ENCODE peak calls at places on chromosomes 11 and 22, in four cellular contexts. E is HepG2, B is H1, U is SK-N-SH. I is an unnamed sample.

GRCh38 chr11:58787903-58788302 is 56.2 kb upstream of the GLYAT start:
- DNase-seq in E (no peak), B (no peak), U (no peak), I (no peak)

GRCh38 chr11:70176940-70177689 is 26.0 kb upstream of the FADD start:
- DNase-seq in E (peak; percentile 13), B (peak; percentile 27), U (peak; percentile 81), I (no peak)

GRCh38 chr11:99687320-99687719 is 666.6 kb downstream of the CNTN5 start:
- DNase-seq in E (no peak), B (no peak), U (no peak), I (no peak)

GRCh38 chr22:42389137-42389536 is 43.1 kb downstream of the NFAM1 start:
- DNase-seq in E (no peak), B (no peak), U (no peak), I (no peak)

GRCh38 chr11:59776210-59777066 is 21.3 kb downstream of the STX3 start:
- DNase-seq in E (peak; percentile 90), B (no peak), U (no peak), I (no peak)

GRCh38 chr11:9565822-9566560 is 7.5 kb upstream of the WEE1 start:
- DNase-seq in E (peak; percentile 99), B (peak; percentile 60), U (peak; percentile 16), I (peak; percentile 84)

GRCh38 chr11:21723681-21724080 is 469.2 kb upstream of the ANO5 start:
- DNase-seq in E (no peak), B (no peak), U (peak; percentile 4), I (no peak)

GRCh38 chr11:78831571-78831970 is 256.9 kb upstream of the NARS2 start:
- DNase-seq in E (no peak), B (no peak), U (no peak), I (no peak)

GRCh38 chr11:11020747-11021149 is 162.9 kb upstream of the ZBED5 start:
- DNase-seq in E (no peak), B (no peak), U (peak; percentile 34), I (no peak)

GRCh38 chr22:37199103-37199838 is 11.2 kb upstream of the C1QTNF6 start:
- DNase-seq in E (peak; percentile 93), B (peak; percentile 97), U (peak; percentile 97), I (peak; percentile 98)

GRCh38 chr22:29654420-29654819 is 51.0 kb downstream of the NF2 start:
- DNase-seq in E (no peak), B (no peak), U (peak; percentile 29), I (no peak)

GRCh38 chr11:20559523-20560300 is 39.7 kb upstream of the SLC6A5 start:
- DNase-seq in E (no peak), B (no peak), U (no peak), I (no peak)

DNA sequence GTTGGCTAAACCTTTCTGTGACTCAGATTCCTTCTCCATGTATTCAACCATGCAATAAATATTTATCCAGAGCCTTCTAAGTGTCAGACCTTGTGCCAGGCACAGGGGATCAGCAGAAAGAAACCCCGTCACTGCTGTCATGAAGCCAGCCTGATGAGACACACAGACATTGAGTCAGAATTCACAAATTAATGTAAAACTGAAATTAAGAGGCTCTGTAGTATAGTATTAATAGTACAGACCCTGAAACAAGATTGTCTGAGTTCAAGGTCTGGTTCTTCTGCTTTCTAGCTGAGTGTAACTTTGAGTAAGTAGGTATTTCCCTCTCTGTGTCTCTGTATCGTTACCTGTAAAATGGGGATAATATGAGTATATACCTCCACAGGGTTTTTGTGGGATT is 46.9 kb downstream of the ME3 start:
- DNase-seq in E (no peak), B (no peak), U (no peak), I (no peak)
- H3K4me1 ChIP-seq in E (no peaks in the 10 kb centered on the region), B (no peaks in the 10 kb centered on the region), U (peaks cover 5% of the 10 kb centered on the region), I (no peaks in the 10 kb centered on the region)

GRCh38 chr11:36566407-36567053 is 1.3 kb upstream of the RAG1 start:
- DNase-seq in E (no peak), B (no peak), U (no peak), I (no peak)

GRCh38 chr11:36564376-36565032 is 3.3 kb upstream of the RAG1 start:
- DNase-seq in E (peak; percentile 54), B (no peak), U (peak; percentile 70), I (peak; percentile 20)

GRCh38 chr11:36569095-36569494 is 1.3 kb downstream of the RAG1 start:
- DNase-seq in E (no peak), B (no peak), U (no peak), I (no peak)

GRCh38 chr11:36565033-36565610 is 2.7 kb upstream of the RAG1 start:
- DNase-seq in E (no peak), B (no peak), U (peak; percentile 57), I (no peak)

DNA sequence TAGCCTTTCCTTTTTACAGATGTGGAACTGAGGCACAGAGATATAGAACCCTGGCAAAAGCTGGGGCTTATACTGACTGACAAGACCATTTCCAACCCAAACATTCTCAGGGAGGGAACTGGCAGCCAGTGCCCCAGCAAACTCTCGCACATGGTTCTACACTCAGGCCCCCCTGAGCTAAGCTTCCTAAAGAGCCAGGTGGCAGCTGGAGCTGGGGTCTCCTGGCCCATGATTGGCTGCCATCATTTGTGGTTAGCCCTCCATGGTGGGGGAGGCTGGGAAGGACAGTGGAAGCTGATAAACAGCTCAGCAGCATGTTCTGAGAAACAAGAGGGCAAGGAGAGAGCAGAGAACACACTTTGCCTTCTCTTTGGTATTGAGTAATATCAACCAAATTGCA is at the start of gene RAG1:
- DNase-seq in E (no peak), B (no peak), U (no peak), I (no peak)
- H3K27me3 ChIP-seq in E (peaks cover 9% of the 10 kb centered on the region), B (no peaks in the 10 kb centered on the region), U (no peaks in the 10 kb centered on the region), I (peaks cover 8% of the 10 kb centered on the region)

GRCh38 chr11:16607675-16608644 is 130.5 kb upstream of the C11orf58 start:
- DNase-seq in E (no peak), B (no peak), U (peak; percentile 69), I (no peak)
- TF ChIP-seq TCF12 in E (no peak), B (no peak), U (no peak), I (no peak)

GRCh38 chr22:49095366-49095765 is 732.3 kb downstream of the BRD1 start:
- DNase-seq in E (no peak), B (no peak), U (no peak), I (no peak)

GRCh38 chr22:49097171-49097925 is 730.3 kb downstream of the BRD1 start:
- DNase-seq in E (no peak), B (no peak), U (no peak), I (no peak)

GRCh38 chr22:49094858-49095257 is 732.8 kb downstream of the BRD1 start:
- DNase-seq in E (no peak), B (no peak), U (no peak), I (no peak)

GRCh38 chr22:49097966-49098365 is 729.7 kb downstream of the BRD1 start:
- DNase-seq in E (no peak), B (no peak), U (no peak), I (no peak)

GRCh38 chr22:49096476-49096875 is 731.2 kb downstream of the BRD1 start:
- DNase-seq in E (no peak), B (no peak), U (no peak), I (no peak)
- H3K4me1 ChIP-seq in E (no peaks in the 10 kb centered on the region), B (no peaks in the 10 kb centered on the region), U (peaks cover 3% of the 10 kb centered on the region), I (no peaks in the 10 kb centered on the region)

DNA sequence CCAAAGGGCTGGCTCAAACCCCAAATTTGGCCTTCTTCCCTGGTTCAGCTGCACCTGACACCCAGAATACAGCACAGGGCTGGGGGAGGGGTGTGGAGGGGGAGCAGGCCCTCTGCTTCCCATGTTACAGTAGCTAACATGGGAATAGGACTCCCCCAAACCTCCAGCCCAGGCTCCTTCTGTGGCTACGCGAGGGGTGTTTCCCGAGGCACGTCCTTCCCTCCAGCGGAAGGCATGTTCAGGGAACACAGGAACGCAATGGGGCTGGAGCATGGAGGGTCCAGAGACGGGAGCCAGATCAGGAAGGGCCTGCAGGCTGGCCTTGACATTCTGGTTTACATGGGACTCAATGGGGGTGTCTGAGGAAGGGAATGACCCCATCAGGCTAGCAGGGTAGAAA is 11.8 kb upstream of the IGLL1 start:
- DNase-seq in E (no peak), B (no peak), U (no peak), I (no peak)
- H3K27me3 ChIP-seq in E (no peaks in the 10 kb centered on the region), B (no peaks in the 10 kb centered on the region), U (no peaks in the 10 kb centered on the region), I (no peaks in the 10 kb centered on the region)